ENCODE peak calls at places on chromosomes 7 and 10, in seven cellular contexts. One of them, this sample, is unnamed.

GRCh38 chr7:91603707-91604106 is 276.8 kb downstream of the MTERF1 start:
- DNase-seq in epithelial cell of esophagus: no peak
- DNase-seq in mesothelial cell of epicardium: no peak
- DNase-seq in brain microvascular endothelial cell: no peak
- DNase-seq in astrocyte of the spinal cord: no peak
- DNase-seq in astrocyte: no peak
- DNase-seq in cardiac muscle cell: no peak
- DNase-seq in this sample: no peak

GRCh38 chr10:11875499-11876281 is 52.5 kb downstream of the PROSER2 start:
- DNase-seq in astrocyte: peak; percentile 86
- DNase-seq in astrocyte of the spinal cord: peak; percentile 65
- DNase-seq in mesothelial cell of epicardium: peak; percentile 64
- DNase-seq in cardiac muscle cell: no peak
- DNase-seq in epithelial cell of esophagus: peak; percentile 96
- DNase-seq in brain microvascular endothelial cell: peak; percentile 79
- DNase-seq in this sample: no peak

GRCh38 chr10:86258488-86258887 is 108.1 kb downstream of the GRID1 start:
- DNase-seq in astrocyte: peak; percentile 11
- DNase-seq in astrocyte of the spinal cord: no peak
- DNase-seq in epithelial cell of esophagus: no peak
- DNase-seq in cardiac muscle cell: no peak
- DNase-seq in brain microvascular endothelial cell: no peak
- DNase-seq in mesothelial cell of epicardium: no peak
- DNase-seq in this sample: no peak

GRCh38 chr10:99958287-99958686 is 51.5 kb downstream of the DNMBP start:
- DNase-seq in cardiac muscle cell: no peak
- DNase-seq in mesothelial cell of epicardium: no peak
- DNase-seq in epithelial cell of esophagus: no peak
- DNase-seq in astrocyte of the spinal cord: peak; percentile 28
- DNase-seq in brain microvascular endothelial cell: no peak
- DNase-seq in astrocyte: no peak
- DNase-seq in this sample: no peak

GRCh38 chr10:76324283-76324682 is 892.9 kb downstream of the LRMDA start:
- DNase-seq in cardiac muscle cell: no peak
- DNase-seq in mesothelial cell of epicardium: no peak
- DNase-seq in astrocyte: no peak
- DNase-seq in brain microvascular endothelial cell: no peak
- DNase-seq in epithelial cell of esophagus: no peak
- DNase-seq in astrocyte of the spinal cord: peak; percentile 48
- DNase-seq in this sample: no peak

GRCh38 chr7:80330434-80330833 is 181.4 kb downstream of the GNAT3 start:
- DNase-seq in astrocyte of the spinal cord: peak; percentile 65
- DNase-seq in mesothelial cell of epicardium: no peak
- DNase-seq in astrocyte: peak; percentile 76
- DNase-seq in epithelial cell of esophagus: no peak
- DNase-seq in cardiac muscle cell: no peak
- DNase-seq in brain microvascular endothelial cell: no peak
- DNase-seq in this sample: no peak

GRCh38 chr7:32059289-32060045 is 10.7 kb downstream of the PDE1C start:
- DNase-seq in epithelial cell of esophagus: no peak
- DNase-seq in astrocyte: peak; percentile 83
- DNase-seq in cardiac muscle cell: no peak
- DNase-seq in astrocyte of the spinal cord: peak; percentile 72
- DNase-seq in brain microvascular endothelial cell: no peak
- DNase-seq in mesothelial cell of epicardium: no peak
- DNase-seq in this sample: no peak

GRCh38 chr7:30468791-30469190 is 9.8 kb downstream of the NOD1 start:
- DNase-seq in mesothelial cell of epicardium: no peak
- DNase-seq in brain microvascular endothelial cell: no peak
- DNase-seq in epithelial cell of esophagus: peak; percentile 61
- DNase-seq in astrocyte: peak; percentile 20
- DNase-seq in cardiac muscle cell: no peak
- DNase-seq in astrocyte of the spinal cord: no peak
- DNase-seq in this sample: no peak

GRCh38 chr10:70323697-70324340 is 40.0 kb upstream of the NPFFR1 start:
- DNase-seq in astrocyte of the spinal cord: no peak
- DNase-seq in brain microvascular endothelial cell: no peak
- DNase-seq in cardiac muscle cell: no peak
- DNase-seq in mesothelial cell of epicardium: no peak
- DNase-seq in astrocyte: no peak
- DNase-seq in epithelial cell of esophagus: no peak
- DNase-seq in this sample: no peak
- TF ChIP-seq CTCF in astrocyte of the spinal cord: no peak
- TF ChIP-seq CTCF in brain microvascular endothelial cell: no peak
- TF ChIP-seq CTCF in cardiac muscle cell: no peak
- TF ChIP-seq CTCF in mesothelial cell of epicardium: no peak
- TF ChIP-seq CTCF in astrocyte: no peak
- TF ChIP-seq CTCF in epithelial cell of esophagus: no peak
- TF ChIP-seq CTCF in this sample: no peak

DNA sequence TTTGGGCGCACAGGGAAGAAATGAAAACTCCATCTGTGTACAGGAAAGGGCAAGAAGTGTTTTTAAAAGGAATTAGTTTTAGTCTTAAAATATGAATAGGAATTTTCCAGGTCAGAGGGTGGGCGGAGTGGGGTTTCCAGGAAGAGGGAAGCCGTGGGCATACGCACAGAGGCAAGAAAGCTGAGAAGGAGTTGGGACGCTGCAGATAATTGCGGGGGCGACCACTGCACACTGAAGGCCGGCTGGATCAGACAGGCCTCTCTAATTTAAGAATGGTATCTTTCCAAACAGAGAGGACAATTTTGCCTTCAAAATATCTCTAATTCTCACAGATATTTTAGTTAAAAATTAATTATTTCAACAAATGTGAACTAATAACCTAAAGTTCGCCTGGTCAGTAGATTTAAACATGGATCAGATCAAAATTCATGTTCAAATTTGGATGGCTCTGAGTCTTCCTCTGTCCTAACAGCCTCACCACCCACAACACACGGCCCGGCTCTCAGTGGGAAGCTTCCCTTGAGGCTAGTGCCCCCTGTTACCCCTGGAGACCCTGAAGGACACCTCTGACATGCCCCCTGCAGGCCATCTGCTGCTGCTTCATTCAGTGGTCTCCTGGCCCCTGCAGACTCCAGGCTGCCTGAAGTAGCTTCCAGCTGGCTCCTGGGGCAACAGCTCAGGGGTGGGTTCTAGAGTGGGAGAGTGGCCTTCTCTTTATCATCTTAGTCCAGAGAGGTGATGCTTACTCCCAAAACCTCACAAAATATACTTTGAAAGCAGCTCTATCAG is 189.3 kb upstream of the INHBA start:
- DNase-seq in cardiac muscle cell: peak; percentile 28
- DNase-seq in epithelial cell of esophagus: no peak
- DNase-seq in mesothelial cell of epicardium: no peak
- DNase-seq in brain microvascular endothelial cell: no peak
- DNase-seq in astrocyte of the spinal cord: no peak
- DNase-seq in astrocyte: no peak
- DNase-seq in this sample: no peak
- TF ChIP-seq CTCF in cardiac muscle cell: no peak
- TF ChIP-seq CTCF in epithelial cell of esophagus: no peak
- TF ChIP-seq CTCF in mesothelial cell of epicardium: no peak
- TF ChIP-seq CTCF in brain microvascular endothelial cell: peak; percentile 59
- TF ChIP-seq CTCF in astrocyte of the spinal cord: no peak
- TF ChIP-seq CTCF in astrocyte: no peak
- TF ChIP-seq CTCF in this sample: no peak

GRCh38 chr7:38330048-38330447 is 56.6 kb upstream of the TARP start:
- DNase-seq in astrocyte: no peak
- DNase-seq in mesothelial cell of epicardium: no peak
- DNase-seq in epithelial cell of esophagus: no peak
- DNase-seq in brain microvascular endothelial cell: no peak
- DNase-seq in cardiac muscle cell: no peak
- DNase-seq in astrocyte of the spinal cord: no peak
- DNase-seq in this sample: no peak

GRCh38 chr7:38330861-38331709 is 57.6 kb upstream of the TARP start:
- DNase-seq in mesothelial cell of epicardium: no peak
- DNase-seq in astrocyte: no peak
- DNase-seq in brain microvascular endothelial cell: no peak
- DNase-seq in cardiac muscle cell: peak; percentile 38
- DNase-seq in epithelial cell of esophagus: no peak
- DNase-seq in astrocyte of the spinal cord: no peak
- DNase-seq in this sample: no peak

GRCh38 chr7:38327597-38327996 is 54.2 kb upstream of the TARP start:
- DNase-seq in astrocyte of the spinal cord: peak; percentile 7
- DNase-seq in cardiac muscle cell: no peak
- DNase-seq in astrocyte: peak; percentile 42
- DNase-seq in brain microvascular endothelial cell: no peak
- DNase-seq in mesothelial cell of epicardium: no peak
- DNase-seq in epithelial cell of esophagus: no peak
- DNase-seq in this sample: no peak

GRCh38 chr7:38328814-38329213 is 55.4 kb upstream of the TARP start:
- DNase-seq in astrocyte: no peak
- DNase-seq in cardiac muscle cell: no peak
- DNase-seq in mesothelial cell of epicardium: no peak
- DNase-seq in brain microvascular endothelial cell: no peak
- DNase-seq in epithelial cell of esophagus: no peak
- DNase-seq in astrocyte of the spinal cord: no peak
- DNase-seq in this sample: no peak

GRCh38 chr7:38329340-38329739 is 55.9 kb upstream of the TARP start:
- DNase-seq in cardiac muscle cell: no peak
- DNase-seq in astrocyte: no peak
- DNase-seq in astrocyte of the spinal cord: no peak
- DNase-seq in mesothelial cell of epicardium: no peak
- DNase-seq in brain microvascular endothelial cell: no peak
- DNase-seq in epithelial cell of esophagus: no peak
- DNase-seq in this sample: no peak
- TF ChIP-seq CTCF in cardiac muscle cell: no peak
- TF ChIP-seq CTCF in astrocyte: no peak
- TF ChIP-seq CTCF in astrocyte of the spinal cord: no peak
- TF ChIP-seq CTCF in mesothelial cell of epicardium: no peak
- TF ChIP-seq CTCF in brain microvascular endothelial cell: no peak
- TF ChIP-seq CTCF in epithelial cell of esophagus: no peak
- TF ChIP-seq CTCF in this sample: no peak

DNA sequence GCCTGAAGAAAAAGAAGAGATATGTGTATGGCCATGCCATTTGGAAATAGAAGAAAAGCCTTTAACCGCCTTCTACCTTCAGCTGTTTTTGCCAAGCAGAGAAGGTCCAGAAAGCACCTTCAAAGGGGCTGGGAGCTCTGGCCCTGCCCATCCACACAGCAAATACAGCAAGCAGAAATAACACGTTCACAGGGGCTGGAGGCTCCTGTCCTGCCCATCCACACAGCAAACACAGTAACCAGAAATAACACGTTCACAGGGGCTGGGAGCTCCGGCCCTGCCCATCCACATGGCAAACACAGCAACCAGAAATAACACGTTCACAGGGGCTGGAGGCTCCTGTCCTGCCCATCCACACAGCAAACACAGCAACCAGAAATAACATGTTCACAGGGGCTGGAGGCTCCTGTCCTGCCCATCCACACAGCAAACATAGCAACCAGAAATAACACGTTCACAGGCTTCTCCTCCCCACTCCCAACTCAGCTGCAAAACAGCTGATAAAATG is 558.1 kb downstream of the PTPRN2 start:
- DNase-seq in brain microvascular endothelial cell: no peak
- DNase-seq in astrocyte: no peak
- DNase-seq in epithelial cell of esophagus: no peak
- DNase-seq in cardiac muscle cell: no peak
- DNase-seq in astrocyte of the spinal cord: no peak
- DNase-seq in mesothelial cell of epicardium: no peak
- DNase-seq in this sample: no peak
- TF ChIP-seq CTCF in brain microvascular endothelial cell: no peak
- TF ChIP-seq CTCF in astrocyte: no peak
- TF ChIP-seq CTCF in epithelial cell of esophagus: no peak
- TF ChIP-seq CTCF in cardiac muscle cell: no peak
- TF ChIP-seq CTCF in astrocyte of the spinal cord: no peak
- TF ChIP-seq CTCF in mesothelial cell of epicardium: no peak
- TF ChIP-seq CTCF in this sample: no peak

DNA sequence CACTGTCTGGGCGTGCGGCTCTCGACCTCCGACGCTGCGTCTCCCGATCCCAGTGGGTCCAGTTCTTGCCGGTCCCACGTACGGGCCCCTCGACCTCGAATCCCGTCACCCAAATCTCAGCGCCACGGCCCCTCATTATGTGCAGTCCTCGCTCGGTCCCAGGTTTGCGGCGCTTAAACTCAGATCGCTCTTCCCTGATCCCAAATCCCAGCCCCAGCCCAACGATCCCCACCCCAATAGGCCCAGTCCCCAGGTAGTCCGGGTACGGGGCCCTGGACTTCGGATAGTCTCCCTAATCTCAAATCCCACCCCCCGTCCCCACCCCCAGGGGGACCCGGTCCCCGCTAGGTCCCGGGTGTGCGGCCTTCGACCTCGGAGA is 666 bp downstream of the HNRNPF start:
- DNase-seq in astrocyte: no peak
- DNase-seq in brain microvascular endothelial cell: no peak
- DNase-seq in epithelial cell of esophagus: no peak
- DNase-seq in astrocyte of the spinal cord: no peak
- DNase-seq in cardiac muscle cell: no peak
- DNase-seq in mesothelial cell of epicardium: peak; percentile 48
- DNase-seq in this sample: no peak
- TF ChIP-seq CTCF in astrocyte: no peak
- TF ChIP-seq CTCF in brain microvascular endothelial cell: no peak
- TF ChIP-seq CTCF in epithelial cell of esophagus: no peak
- TF ChIP-seq CTCF in astrocyte of the spinal cord: no peak
- TF ChIP-seq CTCF in cardiac muscle cell: no peak
- TF ChIP-seq CTCF in mesothelial cell of epicardium: no peak
- TF ChIP-seq CTCF in this sample: peak; percentile 12

GRCh38 chr7:129874722-129875121 is 78.0 kb downstream of the UBE2H start:
- DNase-seq in astrocyte: no peak
- DNase-seq in brain microvascular endothelial cell: no peak
- DNase-seq in astrocyte of the spinal cord: no peak
- DNase-seq in cardiac muscle cell: no peak
- DNase-seq in epithelial cell of esophagus: no peak
- DNase-seq in mesothelial cell of epicardium: no peak
- DNase-seq in this sample: no peak
- TF ChIP-seq CTCF in astrocyte: no peak
- TF ChIP-seq CTCF in brain microvascular endothelial cell: no peak
- TF ChIP-seq CTCF in astrocyte of the spinal cord: no peak
- TF ChIP-seq CTCF in cardiac muscle cell: no peak
- TF ChIP-seq CTCF in epithelial cell of esophagus: no peak
- TF ChIP-seq CTCF in mesothelial cell of epicardium: no peak
- TF ChIP-seq CTCF in this sample: no peak

GRCh38 chr7:49635800-49636199 is 137.6 kb upstream of the VWC2 start:
- DNase-seq in epithelial cell of esophagus: no peak
- DNase-seq in astrocyte of the spinal cord: no peak
- DNase-seq in astrocyte: no peak
- DNase-seq in brain microvascular endothelial cell: no peak
- DNase-seq in mesothelial cell of epicardium: no peak
- DNase-seq in cardiac muscle cell: no peak
- DNase-seq in this sample: no peak
- TF ChIP-seq CTCF in epithelial cell of esophagus: no peak
- TF ChIP-seq CTCF in astrocyte of the spinal cord: no peak
- TF ChIP-seq CTCF in astrocyte: no peak
- TF ChIP-seq CTCF in brain microvascular endothelial cell: no peak
- TF ChIP-seq CTCF in mesothelial cell of epicardium: no peak
- TF ChIP-seq CTCF in cardiac muscle cell: no peak
- TF ChIP-seq CTCF in this sample: no peak

GRCh38 chr10:48773580-48773979 is 88.9 kb downstream of the WDFY4 start:
- DNase-seq in astrocyte of the spinal cord: no peak
- DNase-seq in mesothelial cell of epicardium: no peak
- DNase-seq in astrocyte: no peak
- DNase-seq in brain microvascular endothelial cell: no peak
- DNase-seq in epithelial cell of esophagus: no peak
- DNase-seq in cardiac muscle cell: no peak
- DNase-seq in this sample: no peak
- TF ChIP-seq CTCF in astrocyte of the spinal cord: no peak
- TF ChIP-seq CTCF in mesothelial cell of epicardium: no peak
- TF ChIP-seq CTCF in astrocyte: no peak
- TF ChIP-seq CTCF in brain microvascular endothelial cell: no peak
- TF ChIP-seq CTCF in epithelial cell of esophagus: no peak
- TF ChIP-seq CTCF in cardiac muscle cell: no peak
- TF ChIP-seq CTCF in this sample: no peak